ENCODE peak calls at places on chromosomes 6 and 20, in six cellular contexts. Q is K562, U is GM12891, J is GM12878, E is HepG2, B is H1. M is an unnamed sample.

GRCh38 chr6:147689398-147689797 is 180.9 kb downstream of the SAMD5 start:
- DNase-seq in Q (no peak), B (no peak), U (no peak), E (no peak), J (no peak), M (no peak)

GRCh38 chr20:63176035-63176434 is 39.9 kb downstream of the YTHDF1 start:
- DNase-seq in U (no peak), Q (no peak), B (peak), J (no peak), E (no peak), M (no peak)

GRCh38 chr20:58604410-58604881 is 46.6 kb upstream of the STX16 start:
- DNase-seq in E (no peak), B (no peak), J (no peak), Q (no peak), U (no peak), M (no peak)

GRCh38 chr6:125111219-125111983 is 42.2 kb upstream of the TPD52L1 start:
- DNase-seq in B (no peak), E (no peak), J (no peak), Q (no peak), U (no peak), M (no peak)

GRCh38 chr6:69216127-69216526 is 580.7 kb downstream of the LMBRD1 start:
- DNase-seq in J (no peak), Q (no peak), U (no peak), E (no peak), B (no peak), M (no peak)

GRCh38 chr6:26389349-26389799 is 6.5 kb downstream of the BTN2A2 start:
- DNase-seq in Q (no peak), B (no peak), E (no peak), J (no peak), U (no peak), M (no peak)

GRCh38 chr6:20826378-20826777 is 292.1 kb downstream of the CDKAL1 start:
- DNase-seq in B (no peak), U (no peak), E (no peak), J (no peak), Q (no peak), M (no peak)

GRCh38 chr6:12751694-12752304 is 35.2 kb downstream of the PHACTR1 start:
- DNase-seq in Q (peak), J (no peak), U (peak), E (peak), B (peak), M (peak)

GRCh38 chr6:65064844-65065243 is 642.2 kb downstream of the EYS start:
- DNase-seq in Q (no peak), J (no peak), U (no peak), B (no peak), E (no peak), M (no peak)

GRCh38 chr20:13625241-13625981 is 13.3 kb downstream of the TASP1 start:
- DNase-seq in J (no peak), U (no peak), B (no peak), E (no peak), Q (no peak), M (no peak)

GRCh38 chr6:138250513-138251247 is 32.4 kb upstream of the PBOV1 start:
- DNase-seq in Q (no peak), J (no peak), U (no peak), B (no peak), E (no peak), M (no peak)

GRCh38 chr20:61436674-61437279 is 184.7 kb downstream of the CDH4 start:
- DNase-seq in U (no peak), B (peak), Q (no peak), E (no peak), J (no peak), M (no peak)

GRCh38 chr6:133623621-133624020 is 265.3 kb upstream of the TCF21 start:
- DNase-seq in J (no peak), U (no peak), E (no peak), Q (no peak), B (no peak), M (no peak)

GRCh38 chr6:19866199-19866872 is 29.2 kb downstream of the ID4 start:
- DNase-seq in J (no peak), B (no peak), Q (no peak), E (no peak), U (no peak), M (no peak)

GRCh38 chr6:50030777-50031562 is 9.2 kb upstream of the DEFB110 start:
- DNase-seq in J (no peak), Q (peak), U (no peak), B (peak), E (peak), M (peak)

GRCh38 chr6:1164600-1164999 is 147.3 kb upstream of the FOXQ1 start:
- DNase-seq in Q (no peak), J (no peak), U (no peak), E (peak), B (no peak), M (no peak)

GRCh38 chr6:3773696-3774298 is 22.3 kb upstream of the PXDC1 start:
- DNase-seq in J (no peak), Q (no peak), E (no peak), U (no peak), B (no peak), M (no peak)

GRCh38 chr20:35742741-35743523 is 872 bp upstream of the RBM39 start:
- DNase-seq in E (peak), B (no peak), U (no peak), J (peak), Q (peak), M (no peak)

GRCh38 chr6:158061709-158062461 is 80.2 kb downstream of the SYNJ2 start:
- DNase-seq in B (no peak), Q (no peak), J (no peak), E (no peak), U (no peak), M (no peak)

GRCh38 chr6:150435360-150435759 is 66.5 kb downstream of the IYD start:
- DNase-seq in Q (no peak), E (no peak), J (no peak), B (no peak), U (no peak), M (no peak)
- TF ChIP-seq POLR2AphosphoS5 in Q (no peak), E (no peak), J (no peak), B (no peak), U (no peak), M (no peak)

GRCh38 chr6:166598441-166599138 is 12.1 kb upstream of the RAMACL start:
- DNase-seq in Q (no peak), J (no peak), E (no peak), U (no peak), B (no peak), M (no peak)
- TF ChIP-seq POLR2A in Q (no peak), J (no peak), E (no peak), U (no peak), B (no peak), M (no peak)

GRCh38 chr6:155352812-155353211 is 38.5 kb upstream of the TFB1M start:
- DNase-seq in U (no peak), E (no peak), B (no peak), Q (no peak), J (no peak), M (no peak)
- TF ChIP-seq TAF1 in U (no peak), E (no peak), B (no peak), Q (no peak), J (no peak), M (no peak)

GRCh38 chr20:6769953-6770831 is 2.7 kb downstream of the BMP2 start:
- DNase-seq in E (no peak), B (peak), Q (no peak), U (no peak), J (no peak), M (no peak)
- TF ChIP-seq POLR2AphosphoS5 in E (no peak), B (no peak), Q (no peak), U (no peak), J (no peak), M (no peak)

GRCh38 chr6:43060755-43061633 is 1.6 kb downstream of the KLC4 start:
- DNase-seq in U (no peak), E (no peak), Q (no peak), B (no peak), J (no peak), M (no peak)

GRCh38 chr6:43060034-43060754 is 763 bp downstream of the KLC4 start:
- DNase-seq in J (no peak), U (no peak), Q (peak), B (no peak), E (peak), M (no peak)

GRCh38 chr6:43061861-43062260 is 2.4 kb downstream of the KLC4 start:
- DNase-seq in Q (no peak), U (no peak), E (no peak), B (no peak), J (no peak), M (no peak)

GRCh38 chr6:43058511-43058910 is 723 bp downstream of the MRPL2 start:
- DNase-seq in B (no peak), E (no peak), Q (no peak), J (no peak), U (no peak), M (no peak)

GRCh38 chr6:43059168-43060033 is at the start of the genes KLC4 and MRPL2:
- DNase-seq in B (peak), U (peak), J (peak), Q (peak), E (peak), M (peak)
- TF ChIP-seq POLR2A in B (peak), U (peak), J (peak), Q (peak), E (no peak), M (peak)